ENCODE peak calls at places on chromosomes 1 and 21, in ten cellular contexts. M, G, L, V, A, Z, N, F, X and K are unnamed samples.

GRCh38 chr1:7592120-7592798 is 178.8 kb upstream of the VAMP3 start:
- DNase-seq in A (no peak), X (no peak), Z (no peak), L (no peak), G (no peak), V (no peak), M (no peak), N (no peak), F (no peak), K (no peak)

GRCh38 chr1:234734864-234735263 is 124.9 kb upstream of the IRF2BP2 start:
- DNase-seq in V (no peak), A (no peak), F (no peak), N (no peak), X (no peak), L (no peak), G (no peak), M (no peak), Z (peak), K (no peak)

GRCh38 chr1:151340870-151341754 is 5.9 kb downstream of the RFX5 start:
- DNase-seq in X (peak), M (peak), L (peak), F (peak), V (peak), N (peak), Z (no peak), A (peak), G (peak), K (no peak)

GRCh38 chr1:52127181-52128175 is 14.4 kb upstream of the ZFYVE9 start:
- DNase-seq in Z (no peak), A (no peak), G (peak), N (peak), X (peak), V (peak), F (peak), M (peak), L (peak), K (no peak)

GRCh38 chr1:47325530-47325929 is 8.1 kb upstream of the CMPK1 start:
- DNase-seq in X (no peak), M (no peak), V (no peak), A (no peak), L (no peak), F (peak), Z (no peak), G (peak), N (no peak), K (no peak)

GRCh38 chr1:167860231-167860923 is 53.6 kb downstream of the ADCY10 start:
- DNase-seq in V (no peak), M (no peak), A (no peak), X (no peak), L (no peak), G (no peak), F (peak), Z (no peak), N (no peak), K (no peak)

GRCh38 chr1:14071581-14071980 is 371.6 kb downstream of the PRDM2 start:
- DNase-seq in N (no peak), X (no peak), L (no peak), F (no peak), A (no peak), M (no peak), Z (no peak), V (no peak), G (no peak), K (no peak)

GRCh38 chr1:116418091-116418830 is 45.2 kb downstream of the ATP1A1 start:
- DNase-seq in X (peak), N (peak), V (peak), Z (peak), G (peak), F (peak), A (peak), L (peak), M (peak), K (peak)

GRCh38 chr21:29187939-29188338 is 57.5 kb downstream of the MAP3K7CL start:
- DNase-seq in A (peak), F (peak), X (no peak), V (peak), Z (peak), M (peak), L (no peak), G (peak), N (no peak), K (no peak)

GRCh38 chr1:17759114-17759513 is 4.0 kb downstream of the ACTL8 start:
- DNase-seq in L (peak), N (no peak), F (no peak), M (peak), A (no peak), V (no peak), Z (no peak), X (no peak), G (peak), K (no peak)

GRCh38 chr1:31788825-31789256 is 24.7 kb upstream of the ADGRB2 start:
- DNase-seq in G (peak), L (no peak), M (no peak), V (no peak), A (no peak), F (peak), Z (no peak), N (no peak), X (no peak), K (no peak)

GRCh38 chr1:153649867-153650235 is 8.7 kb upstream of the SNAPIN start:
- DNase-seq in X (no peak), Z (peak), F (no peak), V (peak), L (no peak), A (no peak), G (no peak), M (no peak), N (no peak), K (no peak)

GRCh38 chr1:230977781-230978490 is 725 bp downstream of the TTC13 start:
- DNase-seq in G (peak), A (peak), N (no peak), X (peak), V (peak), M (peak), Z (peak), F (peak), L (peak), K (no peak)

GRCh38 chr1:22417466-22417865 is 34.2 kb upstream of the ZBTB40 start:
- DNase-seq in N (no peak), X (no peak), A (no peak), F (no peak), Z (no peak), G (no peak), M (no peak), V (no peak), L (no peak), K (no peak)

GRCh38 chr1:22416555-22417454 is 34.8 kb upstream of the ZBTB40 start:
- DNase-seq in V (peak), G (peak), F (peak), Z (peak), L (peak), X (peak), A (peak), M (peak), N (peak), K (no peak)

GRCh38 chr1:16630661-16631247 is 17.4 kb upstream of the NBPF1 start:
- DNase-seq in X (peak), M (no peak), F (no peak), V (peak), Z (peak), G (no peak), A (peak), L (no peak), N (no peak), K (peak)

GRCh38 chr1:14613915-14614314 is 15.4 kb downstream of the KAZN start:
- DNase-seq in M (no peak), L (no peak), Z (no peak), X (no peak), A (no peak), G (no peak), V (no peak), F (no peak), N (no peak), K (no peak)

GRCh38 chr21:43925609-43926008 is 60.6 kb downstream of the AGPAT3 start:
- DNase-seq in M (no peak), G (no peak), N (no peak), V (no peak), L (no peak), F (no peak), A (no peak), X (no peak), Z (peak), K (no peak)

GRCh38 chr1:101496109-101496508 is 259.3 kb downstream of the S1PR1 start:
- DNase-seq in Z (no peak), L (no peak), N (no peak), F (no peak), G (no peak), M (no peak), V (no peak), X (no peak), A (no peak), K (no peak)

GRCh38 chr1:228158151-228158571 is 7.4 kb upstream of the IBA57 start:
- DNase-seq in G (no peak), A (no peak), V (no peak), M (no peak), L (no peak), X (no peak), Z (peak), N (no peak), F (no peak), K (no peak)

GRCh38 chr1:158016651-158017335 is 23.3 kb downstream of the KIRREL1 start:
- DNase-seq in M (no peak), L (no peak), Z (no peak), N (no peak), F (no peak), A (no peak), G (peak), X (no peak), V (no peak), K (no peak)

GRCh38 chr1:86503477-86504129 is 34.9 kb downstream of the CLCA1 start:
- DNase-seq in V (no peak), A (peak), G (no peak), X (peak), N (no peak), Z (peak), F (peak), M (no peak), L (no peak), K (no peak)

GRCh38 chr1:74504125-74505065 is 8.0 kb downstream of the LRRC53 start:
- DNase-seq in A (peak), G (peak), L (peak), M (peak), N (peak), Z (no peak), V (peak), X (peak), F (peak), K (no peak)

GRCh38 chr1:28928306-28928987 is 14.1 kb downstream of the EPB41 start:
- DNase-seq in L (peak), X (no peak), M (no peak), V (no peak), A (no peak), F (no peak), G (no peak), Z (no peak), N (no peak), K (no peak)

GRCh38 chr1:200846421-200846820 is 26.4 kb upstream of the GPR25 start:
- DNase-seq in X (no peak), N (no peak), A (no peak), V (no peak), F (no peak), Z (no peak), L (no peak), G (no peak), M (no peak), K (no peak)

GRCh38 chr1:17470021-17470799 is 30.7 kb upstream of the RCC2 start:
- DNase-seq in N (no peak), F (no peak), V (no peak), X (no peak), L (no peak), G (no peak), A (no peak), M (no peak), Z (no peak), K (no peak)

GRCh38 chr21:37257526-37257966 is 9.6 kb downstream of the VPS26C start:
- DNase-seq in G (peak), M (no peak), A (peak), V (no peak), L (peak), F (peak), Z (peak), X (peak), N (no peak), K (no peak)

GRCh38 chr1:174051956-174052355 is 29.8 kb upstream of the RC3H1 start:
- DNase-seq in G (no peak), F (no peak), Z (no peak), M (no peak), A (no peak), L (no peak), V (no peak), X (no peak), N (peak), K (no peak)

GRCh38 chr1:27664291-27664690 is 7.7 kb downstream of the IFI6 start:
- DNase-seq in L (peak), F (no peak), M (no peak), V (no peak), X (no peak), A (no peak), Z (no peak), N (no peak), G (no peak), K (no peak)

GRCh38 chr21:44722701-44723100 is 11.3 kb upstream of the TSPEAR start:
- DNase-seq in L (no peak), V (no peak), M (no peak), A (no peak), F (no peak), G (no peak), N (no peak), Z (no peak), X (no peak), K (no peak)

GRCh38 chr1:24920155-24920925 is 9.7 kb downstream of the RUNX3 start:
- DNase-seq in L (no peak), Z (no peak), F (peak), X (no peak), M (no peak), N (peak), A (peak), V (no peak), G (no peak), K (no peak)

GRCh38 chr1:981955-982558 is at the start of gene PERM1:
- DNase-seq in X (no peak), L (no peak), Z (peak), V (no peak), F (no peak), A (no peak), M (no peak), G (no peak), N (no peak), K (no peak)

GRCh38 chr1:979744-980072 is 2.2 kb downstream of the PERM1 start:
- DNase-seq in F (no peak), N (no peak), Z (peak), V (no peak), L (no peak), X (no peak), A (no peak), M (no peak), G (no peak), K (no peak)

GRCh38 chr1:981491-981954 is 370 bp downstream of the PERM1 start:
- DNase-seq in L (no peak), V (no peak), M (no peak), F (no peak), G (no peak), Z (peak), X (no peak), A (no peak), N (no peak), K (no peak)

GRCh38 chr1:980137-980571 is 1.7 kb downstream of the PERM1 start:
- DNase-seq in Z (no peak), L (no peak), N (no peak), A (no peak), X (no peak), F (no peak), G (no peak), V (no peak), M (no peak), K (no peak)

DNA sequence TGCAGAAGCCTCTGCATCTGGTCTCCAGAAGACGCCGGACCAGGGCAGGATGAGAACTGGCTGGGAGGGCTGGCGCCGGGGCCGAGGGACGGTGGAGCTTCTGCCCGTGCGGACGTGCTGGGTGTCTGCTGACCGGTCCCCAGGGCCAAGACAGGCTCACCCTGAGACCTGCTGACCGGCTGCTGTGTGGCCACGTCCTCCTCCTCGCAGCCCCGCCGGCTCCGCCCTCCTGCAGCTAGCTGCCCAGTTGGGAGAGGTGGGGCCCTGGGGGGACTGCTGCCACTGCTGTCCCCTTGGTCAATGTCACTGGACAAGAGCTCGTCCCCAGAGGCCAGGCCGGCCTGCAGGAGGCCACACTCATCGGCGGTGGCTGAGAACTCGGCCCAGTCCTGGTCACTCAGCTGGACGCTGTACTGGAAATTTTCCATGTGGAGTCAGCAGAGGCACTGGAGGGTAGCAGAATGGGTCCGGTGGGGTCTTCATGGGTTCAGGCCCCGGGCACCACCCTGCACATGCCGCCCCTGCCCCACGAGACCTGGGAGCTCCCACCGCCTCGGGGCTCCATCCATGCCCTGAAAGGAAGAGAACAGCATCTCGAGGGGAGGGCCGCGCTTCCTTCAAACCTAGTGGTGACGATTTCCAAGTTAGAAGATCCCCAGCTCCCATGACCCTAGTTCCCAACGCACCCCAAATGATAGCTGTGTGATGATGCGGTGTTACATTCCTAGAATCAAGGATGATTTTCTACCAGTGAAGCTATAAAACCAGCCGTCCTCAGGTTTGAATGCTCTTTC is 1.1 kb downstream of the PERM1 start:
- DNase-seq in G (no peak), V (no peak), X (no peak), L (no peak), N (no peak), F (no peak), M (no peak), Z (peak), A (no peak), K (no peak)
- TF ChIP-seq POLR2A in G (no peak), V (no peak), X (no peak), L (no peak), N (no peak), F (no peak), M (no peak), Z (no peak), A (no peak), K (no peak)

GRCh38 chr1:204377800-204378608 is 18.3 kb upstream of the PLEKHA6 start:
- DNase-seq in M (no peak), V (peak), F (no peak), N (no peak), G (peak), Z (peak), L (peak), X (peak), A (no peak), K (peak)

GRCh38 chr1:204380293-204380831 is 20.6 kb upstream of the PLEKHA6 start:
- DNase-seq in L (no peak), Z (no peak), X (no peak), F (no peak), N (no peak), V (no peak), A (no peak), M (no peak), G (no peak), K (no peak)

GRCh38 chr1:204383163-204383904 is 23.6 kb upstream of the PLEKHA6 start:
- DNase-seq in N (no peak), F (no peak), A (no peak), L (peak), Z (no peak), M (no peak), G (no peak), V (no peak), X (no peak), K (peak)

GRCh38 chr1:204384636-204385354 is 25.1 kb upstream of the PLEKHA6 start:
- DNase-seq in N (no peak), A (peak), Z (no peak), L (no peak), G (no peak), V (peak), M (no peak), F (peak), X (no peak), K (no peak)

GRCh38 chr1:204382714-204383083 is 23.0 kb upstream of the PLEKHA6 start:
- DNase-seq in V (no peak), G (no peak), L (no peak), F (no peak), X (no peak), M (no peak), N (no peak), Z (no peak), A (no peak), K (no peak)
- H3K4me3 ChIP-seq in V (no peak), G (no peak), L (peak), F (no peak), X (peak), M (no peak), N (peak), Z (no peak), A (no peak), K (no peak)

GRCh38 chr1:53945433-53946251 is at the start of gene IFT25:
- DNase-seq in A (peak), F (peak), Z (peak), M (peak), V (peak), L (peak), X (peak), N (peak), G (peak), K (peak)
- TF ChIP-seq POLR2A in A (peak), F (peak), Z (peak), M (peak), V (peak), L (peak), X (peak), N (peak), G (peak), K (no peak)

DNA sequence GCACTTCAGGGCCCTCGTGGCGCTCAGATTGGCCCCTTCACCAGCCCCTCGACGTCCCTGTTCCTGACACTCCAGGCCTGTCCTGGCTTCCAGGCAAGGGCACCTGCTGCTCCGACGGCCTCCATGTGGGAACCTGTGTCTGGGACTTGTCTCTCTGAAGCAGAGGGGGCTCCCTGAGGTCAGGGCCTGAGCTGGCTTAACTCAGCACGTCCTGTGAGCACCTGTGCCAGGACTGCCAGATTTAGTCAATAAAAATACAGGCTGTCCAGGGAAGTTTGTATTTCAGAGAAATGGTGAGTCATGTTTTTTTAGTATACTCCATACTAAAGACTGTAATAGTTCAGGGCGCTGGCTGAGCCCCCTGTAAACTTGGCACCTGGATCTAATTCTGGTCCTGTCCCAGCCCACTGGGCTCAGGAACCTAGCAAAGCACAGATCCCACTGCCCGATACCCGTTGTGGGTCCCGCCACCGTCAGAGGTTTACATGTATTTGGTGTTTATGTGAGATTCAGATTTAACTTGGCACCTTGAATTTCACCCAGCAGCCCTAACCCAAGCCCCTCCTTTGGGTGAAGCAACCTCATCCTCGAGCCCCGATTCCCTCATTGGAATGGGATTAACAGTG is 109.9 kb upstream of the IFFO2 start:
- DNase-seq in X (peak), G (no peak), N (no peak), F (peak), Z (peak), V (peak), A (no peak), L (no peak), M (no peak), K (no peak)
- H3K4me3 ChIP-seq in X (no peak), G (no peak), N (no peak), F (no peak), Z (no peak), V (no peak), A (no peak), L (no peak), M (no peak), K (no peak)

DNA sequence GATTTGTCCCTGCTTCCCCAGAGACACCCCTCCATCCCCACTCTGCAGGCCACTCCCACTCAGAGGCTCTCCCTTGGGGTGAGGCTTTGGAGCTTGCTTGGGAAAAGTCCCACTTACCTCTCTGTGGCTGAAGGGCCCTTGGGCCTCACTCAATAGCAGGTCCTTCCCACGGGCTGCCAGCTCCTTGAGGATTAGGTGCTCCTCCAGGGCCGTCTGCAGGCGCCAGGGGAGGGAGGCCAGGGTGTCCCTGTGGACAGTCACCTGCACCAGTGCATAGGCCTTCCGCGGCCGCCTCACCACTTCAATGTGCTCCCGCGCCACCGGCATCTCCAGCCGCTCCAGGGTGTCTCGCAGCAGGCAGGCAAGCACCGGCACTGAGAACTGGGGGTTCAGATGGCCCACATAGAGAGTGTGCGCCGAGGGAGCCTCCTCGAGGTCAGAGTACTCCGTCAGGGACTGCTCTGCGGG is 1.4 kb downstream of the SLFNL1 start:
- DNase-seq in V (no peak), N (no peak), Z (no peak), F (no peak), X (no peak), M (no peak), G (no peak), A (no peak), L (no peak), K (no peak)
- TF ChIP-seq POLR2A in V (no peak), N (no peak), Z (no peak), F (no peak), X (no peak), M (no peak), G (no peak), A (no peak), L (no peak), K (no peak)